ENCODE peak calls at places on chromosomes 6 and 20, in four cellular contexts. One of them, this sample, is unnamed.

GRCh38 chr6:132816665-132817064 is 2.3 kb downstream of the RPS12 start:
- DNase-seq in OCI-LY7: peak; percentile 24
- DNase-seq in upper lobe of right lung: no peak
- DNase-seq in Peyer's patch: no peak
- DNase-seq in this sample: no peak

GRCh38 chr20:62647521-62648317 is 5.4 kb downstream of the SLCO4A1 start:
- DNase-seq in OCI-LY7: no peak
- DNase-seq in upper lobe of right lung: no peak
- DNase-seq in Peyer's patch: peak; percentile 60
- DNase-seq in this sample: no peak

GRCh38 chr6:30885481-30885998 is 1.2 kb downstream of the DDR1 start:
- DNase-seq in OCI-LY7: no peak
- DNase-seq in upper lobe of right lung: no peak
- DNase-seq in Peyer's patch: peak; percentile 62
- DNase-seq in this sample: no peak

GRCh38 chr6:43578748-43579147 is 2.8 kb downstream of the POLH start:
- DNase-seq in OCI-LY7: no peak
- DNase-seq in upper lobe of right lung: no peak
- DNase-seq in Peyer's patch: no peak
- DNase-seq in this sample: no peak

GRCh38 chr6:156498696-156499095 is 278.5 kb upstream of the ARID1B start:
- DNase-seq in OCI-LY7: no peak
- DNase-seq in upper lobe of right lung: no peak
- DNase-seq in Peyer's patch: no peak
- DNase-seq in this sample: no peak

GRCh38 chr6:139743629-139744028 is 369.2 kb upstream of the CITED2 start:
- DNase-seq in OCI-LY7: no peak
- DNase-seq in upper lobe of right lung: no peak
- DNase-seq in Peyer's patch: no peak
- DNase-seq in this sample: no peak

GRCh38 chr6:2959909-2960719 is 11.3 kb downstream of the SERPINB6 start:
- DNase-seq in OCI-LY7: no peak
- DNase-seq in upper lobe of right lung: no peak
- DNase-seq in Peyer's patch: no peak
- DNase-seq in this sample: no peak

GRCh38 chr6:132070356-132070755 is 119.2 kb upstream of the CCN2 start:
- DNase-seq in OCI-LY7: peak; percentile 16
- DNase-seq in upper lobe of right lung: no peak
- DNase-seq in Peyer's patch: no peak
- DNase-seq in this sample: no peak

GRCh38 chr6:8074213-8074612 is 10.0 kb upstream of the BLOC1S5 start:
- DNase-seq in OCI-LY7: no peak
- DNase-seq in upper lobe of right lung: no peak
- DNase-seq in Peyer's patch: no peak
- DNase-seq in this sample: no peak

GRCh38 chr20:31860431-31861345 is 9.6 kb downstream of the DUSP15 start:
- DNase-seq in OCI-LY7: peak; percentile 55
- DNase-seq in upper lobe of right lung: no peak
- DNase-seq in Peyer's patch: peak; percentile 48
- DNase-seq in this sample: no peak

GRCh38 chr6:25579902-25580495 is 72.0 kb upstream of the SCGN start:
- DNase-seq in OCI-LY7: no peak
- DNase-seq in upper lobe of right lung: no peak
- DNase-seq in Peyer's patch: no peak
- DNase-seq in this sample: no peak

GRCh38 chr6:37314803-37315515 is 38.8 kb upstream of the RNF8 start:
- DNase-seq in OCI-LY7: peak; percentile 47
- DNase-seq in upper lobe of right lung: no peak
- DNase-seq in Peyer's patch: peak; percentile 63
- DNase-seq in this sample: no peak

GRCh38 chr6:87066449-87067288 is 28.2 kb downstream of the CGA start:
- DNase-seq in OCI-LY7: peak; percentile 78
- DNase-seq in upper lobe of right lung: no peak
- DNase-seq in Peyer's patch: peak; percentile 56
- DNase-seq in this sample: peak; percentile 50

GRCh38 chr20:34940126-34940525 is 15.5 kb downstream of the GSS start:
- DNase-seq in OCI-LY7: no peak
- DNase-seq in upper lobe of right lung: no peak
- DNase-seq in Peyer's patch: no peak
- DNase-seq in this sample: no peak

GRCh38 chr6:138544521-138544920 is 45.2 kb upstream of the NHSL1 start:
- DNase-seq in OCI-LY7: no peak
- DNase-seq in upper lobe of right lung: no peak
- DNase-seq in Peyer's patch: no peak
- DNase-seq in this sample: no peak
- H3K4me3 ChIP-seq in OCI-LY7: no peak overlapping the region
- H3K4me3 ChIP-seq in upper lobe of right lung: peak overlapping the region; percentile 50
- H3K4me3 ChIP-seq in Peyer's patch: no peak overlapping the region
- H3K4me3 ChIP-seq in this sample: no peak overlapping the region

GRCh38 chr6:168529214-168529613 is 88.2 kb downstream of the SMOC2 start:
- DNase-seq in OCI-LY7: no peak
- DNase-seq in upper lobe of right lung: no peak
- DNase-seq in Peyer's patch: no peak
- DNase-seq in this sample: no peak
- H3K9me3 ChIP-seq in OCI-LY7: no peaks in the 10 kb centered on the region
- H3K9me3 ChIP-seq in upper lobe of right lung: no peaks in the 10 kb centered on the region
- H3K9me3 ChIP-seq in Peyer's patch: no peaks in the 10 kb centered on the region
- H3K9me3 ChIP-seq in this sample: no peaks in the 10 kb centered on the region

GRCh38 chr20:20413801-20414200 is 45.9 kb downstream of the INSM1 start:
- DNase-seq in OCI-LY7: no peak
- DNase-seq in upper lobe of right lung: no peak
- DNase-seq in Peyer's patch: no peak
- DNase-seq in this sample: no peak

GRCh38 chr20:20411382-20411781 is 43.5 kb downstream of the INSM1 start:
- DNase-seq in OCI-LY7: no peak
- DNase-seq in upper lobe of right lung: no peak
- DNase-seq in Peyer's patch: no peak
- DNase-seq in this sample: no peak

GRCh38 chr20:20411841-20412240 is 43.9 kb downstream of the INSM1 start:
- DNase-seq in OCI-LY7: no peak
- DNase-seq in upper lobe of right lung: no peak
- DNase-seq in Peyer's patch: no peak
- DNase-seq in this sample: no peak

GRCh38 chr20:20414640-20415274 is 46.9 kb downstream of the INSM1 start:
- DNase-seq in OCI-LY7: no peak
- DNase-seq in upper lobe of right lung: no peak
- DNase-seq in Peyer's patch: no peak
- DNase-seq in this sample: no peak

DNA sequence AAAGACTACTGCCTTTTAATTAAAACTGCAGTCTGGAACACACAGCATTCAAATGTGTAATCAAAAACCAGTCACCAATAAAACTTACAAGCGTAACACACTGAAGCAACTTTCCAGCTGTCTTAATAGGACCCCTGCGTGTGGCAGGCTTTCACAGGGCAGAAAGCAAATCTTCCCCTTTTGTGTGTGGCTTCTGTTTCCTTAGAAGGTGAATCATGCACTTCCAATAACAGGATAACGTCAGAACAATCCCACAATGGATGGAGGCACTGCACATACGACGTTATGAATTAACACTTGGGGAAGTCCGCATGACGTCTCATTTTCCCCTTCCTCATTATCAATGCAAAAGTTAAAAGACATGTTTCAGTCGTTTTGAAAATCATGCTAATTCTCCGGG is 44.8 kb downstream of the INSM1 start:
- DNase-seq in OCI-LY7: no peak
- DNase-seq in upper lobe of right lung: no peak
- DNase-seq in Peyer's patch: no peak
- DNase-seq in this sample: no peak
- H3K4me3 ChIP-seq in OCI-LY7: no peak overlapping the region
- H3K4me3 ChIP-seq in upper lobe of right lung: no peak overlapping the region
- H3K4me3 ChIP-seq in Peyer's patch: no peak overlapping the region
- H3K4me3 ChIP-seq in this sample: no peak overlapping the region

GRCh38 chr6:164690241-164690640 is 619.2 kb downstream of the C6orf118 start:
- DNase-seq in OCI-LY7: no peak
- DNase-seq in upper lobe of right lung: no peak
- DNase-seq in Peyer's patch: no peak
- DNase-seq in this sample: no peak
- H3K9me3 ChIP-seq in OCI-LY7: no peaks in the 10 kb centered on the region
- H3K9me3 ChIP-seq in upper lobe of right lung: no peaks in the 10 kb centered on the region
- H3K9me3 ChIP-seq in Peyer's patch: no peaks in the 10 kb centered on the region
- H3K9me3 ChIP-seq in this sample: no peaks in the 10 kb centered on the region

GRCh38 chr20:17587148-17587547 is 17.3 kb downstream of the DSTN start:
- DNase-seq in OCI-LY7: no peak
- DNase-seq in upper lobe of right lung: no peak
- DNase-seq in Peyer's patch: no peak
- DNase-seq in this sample: no peak

GRCh38 chr20:17587831-17588230 is 18.0 kb downstream of the DSTN start:
- DNase-seq in OCI-LY7: no peak
- DNase-seq in upper lobe of right lung: no peak
- DNase-seq in Peyer's patch: no peak
- DNase-seq in this sample: no peak

GRCh38 chr20:17589161-17589834 is 19.4 kb downstream of the DSTN start:
- DNase-seq in OCI-LY7: no peak
- DNase-seq in upper lobe of right lung: no peak
- DNase-seq in Peyer's patch: no peak
- DNase-seq in this sample: no peak

GRCh38 chr20:17593902-17594301 is 24.0 kb downstream of the DSTN start:
- DNase-seq in OCI-LY7: no peak
- DNase-seq in upper lobe of right lung: no peak
- DNase-seq in Peyer's patch: no peak
- DNase-seq in this sample: no peak

DNA sequence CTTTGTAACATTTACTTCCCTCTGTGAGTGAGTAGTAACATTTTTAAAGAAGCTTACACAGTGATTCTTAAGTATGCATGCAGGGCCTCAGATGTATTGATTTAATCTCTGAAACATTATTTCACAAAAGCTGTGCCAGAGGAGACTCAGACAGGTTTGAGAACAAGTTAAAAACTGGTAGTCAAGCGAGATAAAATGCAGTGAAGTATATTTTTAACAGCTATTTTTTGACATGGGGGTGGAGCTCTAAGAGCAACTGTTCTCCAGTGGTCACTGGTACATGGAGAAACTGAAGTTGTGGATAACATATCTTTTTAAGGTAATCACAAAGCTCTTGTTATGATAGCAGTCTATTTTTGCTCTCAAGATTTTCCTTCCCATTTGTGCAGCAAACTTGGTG is 20.4 kb downstream of the DSTN start:
- DNase-seq in OCI-LY7: no peak
- DNase-seq in upper lobe of right lung: no peak
- DNase-seq in Peyer's patch: no peak
- DNase-seq in this sample: no peak
- H3K4me3 ChIP-seq in OCI-LY7: no peak overlapping the region
- H3K4me3 ChIP-seq in upper lobe of right lung: no peak overlapping the region
- H3K4me3 ChIP-seq in Peyer's patch: no peak overlapping the region
- H3K4me3 ChIP-seq in this sample: no peak overlapping the region

GRCh38 chr20:29314294-29314693 is 1943.2 kb upstream of the DEFB115 start:
- DNase-seq in OCI-LY7: no peak
- DNase-seq in upper lobe of right lung: no peak
- DNase-seq in Peyer's patch: no peak
- DNase-seq in this sample: no peak
- H3K9me3 ChIP-seq in OCI-LY7: no peaks in the 10 kb centered on the region
- H3K9me3 ChIP-seq in upper lobe of right lung: no peaks in the 10 kb centered on the region
- H3K9me3 ChIP-seq in Peyer's patch: no peaks in the 10 kb centered on the region
- H3K9me3 ChIP-seq in this sample: no peaks in the 10 kb centered on the region

DNA sequence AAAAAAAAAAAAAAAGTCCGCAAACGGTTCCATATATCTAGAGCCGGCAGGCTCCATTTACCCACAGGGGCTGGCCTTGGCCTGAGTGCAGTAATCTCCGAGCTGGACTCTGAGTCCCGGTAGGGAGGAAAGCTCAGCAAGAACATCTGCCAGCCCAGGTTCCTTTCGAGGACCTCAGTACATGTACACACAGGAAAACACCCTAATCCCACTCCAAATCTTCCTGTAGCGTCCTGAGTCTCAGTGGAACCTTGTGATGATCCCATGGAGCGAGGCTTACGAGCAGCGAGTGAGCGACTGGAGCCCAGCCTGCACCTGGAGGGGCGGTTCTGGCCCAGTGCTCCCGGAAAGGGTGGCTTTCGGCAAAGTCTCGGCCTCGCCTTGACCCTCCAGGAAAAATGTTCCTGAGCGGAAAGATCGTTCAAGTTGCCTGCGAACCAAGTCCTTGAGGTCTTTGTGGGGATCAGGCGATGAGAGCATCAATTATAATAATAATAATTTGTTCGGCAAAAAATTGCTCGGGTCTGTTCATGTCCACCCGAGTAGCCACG is 32.1 kb downstream of the PRSS16 start:
- DNase-seq in OCI-LY7: no peak
- DNase-seq in upper lobe of right lung: no peak
- DNase-seq in Peyer's patch: no peak
- DNase-seq in this sample: no peak
- H3K4me3 ChIP-seq in OCI-LY7: no peak overlapping the region
- H3K4me3 ChIP-seq in upper lobe of right lung: no peak overlapping the region
- H3K4me3 ChIP-seq in Peyer's patch: no peak overlapping the region
- H3K4me3 ChIP-seq in this sample: no peak overlapping the region

GRCh38 chr6:167565388-167565787 is 240.5 kb downstream of the TTLL2 start:
- DNase-seq in OCI-LY7: no peak
- DNase-seq in upper lobe of right lung: no peak
- DNase-seq in Peyer's patch: peak; percentile 31
- DNase-seq in this sample: no peak
- H3K9me3 ChIP-seq in OCI-LY7: no peaks in the 10 kb centered on the region
- H3K9me3 ChIP-seq in upper lobe of right lung: no peaks in the 10 kb centered on the region
- H3K9me3 ChIP-seq in Peyer's patch: no peaks in the 10 kb centered on the region
- H3K9me3 ChIP-seq in this sample: no peaks in the 10 kb centered on the region

GRCh38 chr6:116393430-116393829 is 22.7 kb downstream of the DSE start:
- DNase-seq in OCI-LY7: no peak
- DNase-seq in upper lobe of right lung: no peak
- DNase-seq in Peyer's patch: no peak
- DNase-seq in this sample: no peak
- H3K4me3 ChIP-seq in OCI-LY7: no peak overlapping the region
- H3K4me3 ChIP-seq in upper lobe of right lung: no peak overlapping the region
- H3K4me3 ChIP-seq in Peyer's patch: no peak overlapping the region
- H3K4me3 ChIP-seq in this sample: no peak overlapping the region

This sample was measured in CD8-positive, alpha-beta memory T cell.